ENCODE peak calls at places on chromosomes 11 and 22, in four cellular contexts. E is NCI-H1105; K is activated CD4-positive, alpha-beta memory T cell treated with anti-CD3 and anti-CD28 coated beads, Interleukin-2, amount 10 ng/mL, durations not matched to agents 7 days and 5 days; V is PC-3. Q is an unnamed sample.

GRCh38 chr11:134615041-134615615 is 203.1 kb upstream of the B3GAT1 start:
- DNase-seq in E (no peak), K (no peak), V (no peak), Q (no peak)

GRCh38 chr11:93807980-93808379 is 23.9 kb downstream of the MED17 start:
- DNase-seq in E (no peak), K (no peak), V (no peak), Q (no peak)

GRCh38 chr11:92152245-92152644 is 72.4 kb upstream of the FAT3 start:
- DNase-seq in E (no peak), K (no peak), V (peak; percentile 45), Q (no peak)

GRCh38 chr11:85768473-85769146 is 42.3 kb downstream of the SYTL2 start:
- DNase-seq in E (no peak), K (no peak), V (no peak), Q (no peak)

GRCh38 chr22:25548866-25549464 is 15.5 kb upstream of the GRK3 start:
- DNase-seq in E (no peak), K (no peak), V (peak; percentile 3), Q (no peak)

GRCh38 chr11:19919050-19919561 is 206.5 kb downstream of the NAV2 start:
- DNase-seq in E (no peak), K (no peak), V (peak; percentile 97), Q (peak; percentile 81)

GRCh38 chr22:36211237-36211881 is 9.8 kb upstream of the APOL4 start:
- DNase-seq in E (no peak), K (no peak), V (no peak), Q (no peak)

GRCh38 chr11:92322225-92322624 is 97.6 kb downstream of the FAT3 start:
- DNase-seq in E (no peak), K (no peak), V (peak; percentile 42), Q (no peak)

GRCh38 chr11:57800444-57801184 is 39.0 kb downstream of the CTNND1 start:
- DNase-seq in E (peak; percentile 67), K (no peak), V (peak; percentile 99), Q (no peak)

GRCh38 chr11:20109731-20110445 is 50.4 kb downstream of the DBX1 start:
- DNase-seq in E (no peak), K (no peak), V (no peak), Q (peak; percentile 54)

GRCh38 chr11:45517171-45517770 is 148.2 kb downstream of the CHST1 start:
- DNase-seq in E (no peak), K (no peak), V (no peak), Q (no peak)

GRCh38 chr11:25755918-25756584 is 575.9 kb upstream of the ANO3 start:
- DNase-seq in E (no peak), K (no peak), V (no peak), Q (peak; percentile 64)

GRCh38 chr11:18384157-18384641 is 10.2 kb upstream of the LDHA start:
- DNase-seq in E (no peak), K (no peak), V (peak; percentile 87), Q (no peak)

GRCh38 chr11:35138606-35138948 is 394 bp upstream of the CD44 start:
- DNase-seq in E (no peak), K (no peak), V (no peak), Q (no peak)

GRCh38 chr11:128936546-128937275 is 6.0 kb downstream of the TP53AIP1 start:
- DNase-seq in E (peak; percentile 33), K (no peak), V (no peak), Q (peak; percentile 78)

GRCh38 chr11:66880484-66881211 is 23.8 kb downstream of the LRFN4 start:
- DNase-seq in E (peak; percentile 89), K (no peak), V (peak; percentile 97), Q (no peak)

GRCh38 chr11:57335343-57336110 is at the start of gene SSRP1:
- DNase-seq in E (peak; percentile 91), K (peak; percentile 89), V (peak; percentile 92), Q (peak; percentile 97)

GRCh38 chr22:29683536-29683935 is 36.3 kb upstream of the CABP7 start:
- DNase-seq in E (no peak), K (no peak), V (no peak), Q (no peak)

GRCh38 chr22:30891781-30892180 is 76.8 kb downstream of the MORC2 start:
- DNase-seq in E (no peak), K (no peak), V (no peak), Q (no peak)